ENCODE peak calls at places on chromosomes 2 and 18, in six cellular contexts. One of them, this sample, is unnamed.
A peak's percentile ranks its signal among the peaks of the same experiment; 100 is the strongest.

GRCh38 chr2:213043566-213043965 is 107.8 kb downstream of the IKZF2 start:
- DNase-seq in gastrocnemius medialis: no peak
- DNase-seq in heart left ventricle: no peak
- DNase-seq in right lobe of liver: no peak
- DNase-seq in tibial nerve: no peak
- DNase-seq in HCT116: no peak
- DNase-seq in this sample: no peak

GRCh38 chr2:140376686-140377085 is 1596.5 kb upstream of the NXPH2 start:
- DNase-seq in gastrocnemius medialis: no peak
- DNase-seq in heart left ventricle: no peak
- DNase-seq in right lobe of liver: no peak
- DNase-seq in tibial nerve: no peak
- DNase-seq in HCT116: no peak
- DNase-seq in this sample: no peak

GRCh38 chr2:85266424-85267041 is 61.3 kb downstream of the TGOLN2 start:
- DNase-seq in gastrocnemius medialis: peak; percentile 45
- DNase-seq in heart left ventricle: peak; percentile 77
- DNase-seq in right lobe of liver: peak; percentile 79
- DNase-seq in tibial nerve: peak; percentile 43
- DNase-seq in HCT116: peak; percentile 42
- DNase-seq in this sample: peak; percentile 69

GRCh38 chr2:26570083-26570430 is 71.1 kb downstream of the CIB4 start:
- DNase-seq in gastrocnemius medialis: peak; percentile 1
- DNase-seq in heart left ventricle: no peak
- DNase-seq in right lobe of liver: no peak
- DNase-seq in tibial nerve: no peak
- DNase-seq in HCT116: no peak
- DNase-seq in this sample: no peak

GRCh38 chr2:71779306-71779855 is 326.0 kb downstream of the DYSF start:
- DNase-seq in gastrocnemius medialis: no peak
- DNase-seq in heart left ventricle: no peak
- DNase-seq in right lobe of liver: no peak
- DNase-seq in tibial nerve: no peak
- DNase-seq in HCT116: no peak
- DNase-seq in this sample: no peak

GRCh38 chr18:34583895-34584294 is 126.2 kb upstream of the DTNA start:
- DNase-seq in gastrocnemius medialis: no peak
- DNase-seq in heart left ventricle: no peak
- DNase-seq in right lobe of liver: no peak
- DNase-seq in tibial nerve: no peak
- DNase-seq in HCT116: no peak
- DNase-seq in this sample: no peak

GRCh38 chr2:71672640-71673401 is 219.5 kb downstream of the DYSF start:
- DNase-seq in gastrocnemius medialis: peak; percentile 7
- DNase-seq in heart left ventricle: peak; percentile 16
- DNase-seq in right lobe of liver: peak; percentile 45
- DNase-seq in tibial nerve: no peak
- DNase-seq in HCT116: no peak
- DNase-seq in this sample: no peak

GRCh38 chr2:96823203-96823602 is 7.1 kb downstream of the CNNM3 start:
- DNase-seq in gastrocnemius medialis: no peak
- DNase-seq in heart left ventricle: no peak
- DNase-seq in right lobe of liver: no peak
- DNase-seq in tibial nerve: no peak
- DNase-seq in HCT116: no peak
- DNase-seq in this sample: peak; percentile 53

GRCh38 chr2:181170256-181170655 is 189.9 kb downstream of the UBE2E3 start:
- DNase-seq in gastrocnemius medialis: no peak
- DNase-seq in heart left ventricle: no peak
- DNase-seq in right lobe of liver: no peak
- DNase-seq in tibial nerve: no peak
- DNase-seq in HCT116: no peak
- DNase-seq in this sample: no peak

GRCh38 chr18:24138884-24139616 is at the start of gene CABYR:
- DNase-seq in gastrocnemius medialis: peak; percentile 39
- DNase-seq in heart left ventricle: peak; percentile 78
- DNase-seq in right lobe of liver: peak; percentile 77
- DNase-seq in tibial nerve: peak; percentile 42
- DNase-seq in HCT116: no peak
- DNase-seq in this sample: peak; percentile 69

GRCh38 chr18:75162467-75162866 is 46.5 kb downstream of the PTGR3 start:
- DNase-seq in gastrocnemius medialis: peak; percentile 72
- DNase-seq in heart left ventricle: peak; percentile 59
- DNase-seq in right lobe of liver: no peak
- DNase-seq in tibial nerve: no peak
- DNase-seq in HCT116: no peak
- DNase-seq in this sample: no peak

GRCh38 chr2:6863792-6864191 is 1.9 kb downstream of the CMPK2 start:
- DNase-seq in gastrocnemius medialis: no peak
- DNase-seq in heart left ventricle: peak; percentile 68
- DNase-seq in right lobe of liver: no peak
- DNase-seq in tibial nerve: no peak
- DNase-seq in HCT116: no peak
- DNase-seq in this sample: peak; percentile 15

GRCh38 chr2:30259071-30259470 is 27.7 kb downstream of the LBH start:
- DNase-seq in gastrocnemius medialis: no peak
- DNase-seq in heart left ventricle: no peak
- DNase-seq in right lobe of liver: no peak
- DNase-seq in tibial nerve: no peak
- DNase-seq in HCT116: no peak
- DNase-seq in this sample: no peak

GRCh38 chr18:2036136-2036535 is 535.2 kb downstream of the METTL4 start:
- DNase-seq in gastrocnemius medialis: no peak
- DNase-seq in heart left ventricle: no peak
- DNase-seq in right lobe of liver: no peak
- DNase-seq in tibial nerve: no peak
- DNase-seq in HCT116: no peak
- DNase-seq in this sample: no peak

GRCh38 chr2:190179754-190180312 is 117.3 kb upstream of the MSTN start:
- DNase-seq in gastrocnemius medialis: no peak
- DNase-seq in heart left ventricle: no peak
- DNase-seq in right lobe of liver: no peak
- DNase-seq in tibial nerve: peak; percentile 23
- DNase-seq in HCT116: no peak
- DNase-seq in this sample: no peak

GRCh38 chr2:42047488-42048317 is at the start of gene PKDCC:
- DNase-seq in gastrocnemius medialis: peak; percentile 86
- DNase-seq in heart left ventricle: peak; percentile 93
- DNase-seq in right lobe of liver: peak; percentile 92
- DNase-seq in tibial nerve: peak; percentile 70
- DNase-seq in HCT116: no peak
- DNase-seq in this sample: peak; percentile 87

GRCh38 chr18:50879302-50880107 is 587 bp downstream of the ME2 start:
- DNase-seq in gastrocnemius medialis: no peak
- DNase-seq in heart left ventricle: no peak
- DNase-seq in right lobe of liver: no peak
- DNase-seq in tibial nerve: no peak
- DNase-seq in HCT116: no peak
- DNase-seq in this sample: peak; percentile 23

GRCh38 chr2:15730545-15731212 is 139.0 kb downstream of the DDX1 start:
- DNase-seq in gastrocnemius medialis: peak; percentile 88
- DNase-seq in heart left ventricle: peak; percentile 97
- DNase-seq in right lobe of liver: peak; percentile 95
- DNase-seq in tibial nerve: peak; percentile 93
- DNase-seq in HCT116: peak; percentile 81
- DNase-seq in this sample: peak; percentile 84

GRCh38 chr2:11938196-11938595 is 191.8 kb downstream of the LPIN1 start:
- DNase-seq in gastrocnemius medialis: no peak
- DNase-seq in heart left ventricle: peak; percentile 89
- DNase-seq in right lobe of liver: no peak
- DNase-seq in tibial nerve: no peak
- DNase-seq in HCT116: no peak
- DNase-seq in this sample: no peak

GRCh38 chr2:190627881-190628412 is 20.9 kb upstream of the NAB1 start:
- DNase-seq in gastrocnemius medialis: no peak
- DNase-seq in heart left ventricle: peak; percentile 75
- DNase-seq in right lobe of liver: no peak
- DNase-seq in tibial nerve: no peak
- DNase-seq in HCT116: no peak
- DNase-seq in this sample: no peak

GRCh38 chr2:202541137-202541536 is 93.6 kb upstream of the FAM117B start:
- DNase-seq in gastrocnemius medialis: no peak
- DNase-seq in heart left ventricle: no peak
- DNase-seq in right lobe of liver: no peak
- DNase-seq in tibial nerve: no peak
- DNase-seq in HCT116: no peak
- DNase-seq in this sample: no peak

GRCh38 chr2:2244508-2244907 is 86.6 kb downstream of the MYT1L start:
- DNase-seq in gastrocnemius medialis: no peak
- DNase-seq in heart left ventricle: no peak
- DNase-seq in right lobe of liver: no peak
- DNase-seq in tibial nerve: no peak
- DNase-seq in HCT116: no peak
- DNase-seq in this sample: no peak

GRCh38 chr2:54964271-54964670 is 86.0 kb downstream of the RTN4 start:
- DNase-seq in gastrocnemius medialis: no peak
- DNase-seq in heart left ventricle: no peak
- DNase-seq in right lobe of liver: no peak
- DNase-seq in tibial nerve: no peak
- DNase-seq in HCT116: no peak
- DNase-seq in this sample: no peak

GRCh38 chr2:46299365-46300263 is 2.4 kb downstream of the EPAS1 start:
- DNase-seq in gastrocnemius medialis: peak; percentile 60
- DNase-seq in heart left ventricle: peak; percentile 84
- DNase-seq in right lobe of liver: peak; percentile 87
- DNase-seq in tibial nerve: peak; percentile 31
- DNase-seq in HCT116: no peak
- DNase-seq in this sample: peak; percentile 74
- TF ChIP-seq CTCF in gastrocnemius medialis: no peak
- TF ChIP-seq CTCF in heart left ventricle: no peak
- TF ChIP-seq CTCF in right lobe of liver: no peak
- TF ChIP-seq CTCF in tibial nerve: no peak
- TF ChIP-seq CTCF in HCT116: no peak
- TF ChIP-seq CTCF in this sample: peak; percentile 3

DNA sequence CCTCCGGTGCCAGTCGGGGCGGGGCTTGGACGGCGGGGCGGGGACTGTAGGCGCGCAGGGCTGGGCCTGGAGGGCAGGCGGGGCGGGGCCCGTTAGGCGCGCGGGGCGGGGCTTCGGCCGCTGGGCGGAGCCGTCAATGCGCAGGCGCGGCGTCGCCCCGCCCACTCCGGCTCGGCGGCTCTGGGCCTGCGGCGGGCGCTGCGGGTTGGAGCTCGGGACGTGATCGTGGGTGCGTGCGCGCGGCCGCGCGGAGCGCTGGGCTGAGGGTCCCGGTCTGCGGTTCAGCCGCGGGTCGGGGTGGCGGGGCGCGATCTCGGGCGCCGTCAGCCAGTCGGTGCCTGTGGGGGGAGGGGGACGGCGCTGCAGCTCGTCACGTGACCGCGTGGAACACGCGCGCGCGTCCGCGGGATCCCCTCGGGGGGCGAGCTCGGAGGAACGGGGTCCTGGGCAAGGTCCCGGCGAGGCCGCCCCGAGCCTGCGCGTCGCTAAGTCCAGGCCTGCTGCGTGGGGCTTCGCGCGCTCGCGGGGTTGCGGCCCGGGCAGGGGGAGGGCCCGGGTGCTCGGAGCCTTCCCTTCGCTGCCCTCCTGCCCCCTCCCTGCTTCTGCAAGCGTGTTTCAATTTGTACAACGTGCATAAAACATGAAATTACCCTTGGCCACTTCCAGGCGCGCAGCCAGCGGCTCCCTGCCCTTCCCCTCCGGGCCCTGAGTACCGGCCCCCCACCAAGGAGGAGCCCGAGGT is at the start of gene D2HGDH:
- DNase-seq in gastrocnemius medialis: peak; percentile 90
- DNase-seq in heart left ventricle: peak; percentile 96
- DNase-seq in right lobe of liver: peak; percentile 97
- DNase-seq in tibial nerve: peak; percentile 90
- DNase-seq in HCT116: peak; percentile 47
- DNase-seq in this sample: peak; percentile 95
- TF ChIP-seq POLR2A in gastrocnemius medialis: peak; percentile 78
- TF ChIP-seq POLR2A in heart left ventricle: peak; percentile 92
- TF ChIP-seq POLR2A in right lobe of liver: peak; percentile 79
- TF ChIP-seq POLR2A in tibial nerve: peak; percentile 68
- TF ChIP-seq POLR2A in HCT116: peak; percentile 85
- TF ChIP-seq POLR2A in this sample: peak; percentile 94

DNA sequence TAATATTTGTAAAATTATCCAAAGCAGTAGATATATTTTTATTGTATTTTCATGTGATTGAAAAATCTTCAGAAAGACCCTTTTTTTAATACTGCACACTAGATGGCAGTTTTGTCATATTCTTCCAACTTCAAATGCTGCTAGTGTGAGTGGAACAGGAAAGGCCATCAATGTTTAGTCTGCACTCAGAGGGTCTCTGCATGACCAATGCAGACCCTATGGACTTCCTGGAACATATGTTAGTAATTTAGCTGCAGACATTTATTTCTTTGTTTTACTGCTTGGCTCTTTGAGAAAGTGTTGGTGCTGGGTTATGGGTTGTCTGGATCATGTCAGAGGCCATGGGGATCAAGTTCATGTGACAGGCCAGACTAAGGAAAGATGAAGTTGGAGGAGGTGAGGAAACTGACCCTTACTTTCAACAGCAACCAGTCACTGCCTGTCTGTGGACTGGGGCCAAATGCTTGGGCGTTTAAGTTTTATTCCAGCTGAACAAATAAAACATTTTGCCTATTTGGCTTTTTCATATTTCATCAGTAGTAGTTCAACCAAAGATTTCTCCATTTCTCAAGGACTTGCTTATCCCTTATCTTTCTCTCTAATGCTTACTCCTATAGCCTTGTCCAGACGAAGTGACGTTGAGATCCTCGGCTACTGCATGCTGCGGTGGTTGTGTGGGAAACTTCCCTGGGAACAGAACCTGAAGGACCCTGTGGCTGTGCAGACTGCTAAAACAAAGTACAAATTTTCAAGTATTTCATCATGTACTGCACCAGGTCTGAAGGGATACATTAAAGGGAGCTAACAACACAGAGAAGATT is 84.8 kb downstream of the VRK2 start:
- DNase-seq in gastrocnemius medialis: no peak
- DNase-seq in heart left ventricle: peak; percentile 43
- DNase-seq in right lobe of liver: no peak
- DNase-seq in tibial nerve: no peak
- DNase-seq in HCT116: no peak
- DNase-seq in this sample: no peak
- TF ChIP-seq CTCF in gastrocnemius medialis: no peak
- TF ChIP-seq CTCF in heart left ventricle: no peak
- TF ChIP-seq CTCF in right lobe of liver: peak; percentile 22
- TF ChIP-seq CTCF in tibial nerve: no peak
- TF ChIP-seq CTCF in HCT116: peak; percentile 31
- TF ChIP-seq CTCF in this sample: peak; percentile 6

DNA sequence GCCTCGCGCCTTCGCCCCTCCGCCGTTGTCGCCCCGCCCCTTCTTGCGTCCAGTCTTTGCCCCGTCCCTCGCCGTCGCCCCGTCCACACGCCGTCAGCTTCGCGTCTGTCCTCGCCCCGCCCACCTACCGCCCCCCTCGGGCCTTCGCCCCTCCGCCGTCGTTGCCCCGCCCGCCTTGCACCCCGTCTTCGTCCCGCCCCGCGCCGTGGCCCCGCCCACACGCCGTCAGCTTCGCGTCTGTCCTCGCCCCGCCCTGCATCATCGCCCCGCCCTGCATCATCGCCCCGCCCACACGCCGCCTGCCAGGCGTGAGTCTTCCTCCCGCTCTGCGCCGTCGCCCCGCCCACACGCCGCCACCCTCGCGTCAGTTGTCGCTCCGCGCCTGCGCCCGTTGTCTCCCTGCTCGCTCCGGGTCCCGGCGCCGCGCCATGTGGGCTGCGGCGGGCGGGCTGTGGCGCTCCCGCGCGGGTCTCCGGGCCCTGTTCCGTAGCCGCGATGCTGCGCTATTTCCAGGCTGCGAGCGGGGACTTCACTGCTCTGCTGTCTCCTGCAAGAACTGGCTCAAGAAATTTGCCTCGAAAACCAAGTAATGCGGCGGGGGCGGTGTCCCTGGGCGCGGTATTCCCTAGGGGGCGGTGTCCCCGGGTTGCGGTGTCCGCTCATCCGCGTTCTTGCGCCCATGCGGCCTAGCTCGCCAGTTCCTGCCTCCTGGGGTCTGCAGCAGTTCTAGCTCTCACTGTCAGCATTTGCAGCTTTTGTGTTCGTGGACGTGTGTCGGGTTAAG is at the start of gene RBFA:
- DNase-seq in gastrocnemius medialis: peak; percentile 98
- DNase-seq in heart left ventricle: peak; percentile 100
- DNase-seq in right lobe of liver: peak; percentile 100
- DNase-seq in tibial nerve: peak; percentile 98
- DNase-seq in HCT116: peak; percentile 94
- DNase-seq in this sample: peak; percentile 99
- TF ChIP-seq POLR2A in gastrocnemius medialis: peak; percentile 72
- TF ChIP-seq POLR2A in heart left ventricle: peak; percentile 81
- TF ChIP-seq POLR2A in right lobe of liver: peak; percentile 73
- TF ChIP-seq POLR2A in tibial nerve: peak; percentile 19
- TF ChIP-seq POLR2A in HCT116: peak; percentile 86
- TF ChIP-seq POLR2A in this sample: peak; percentile 41